ENCODE peak calls at places on chromosome 17, in five cellular contexts. Q is left ventricle myocardium inferior, Z is HCT116, Y is endothelial cell of umbilical vein, C is transverse colon. V is an unnamed sample.

GRCh38 chr17:29207986-29208385 is 27.8 kb upstream of the MYO18A start:
- DNase-seq in Q (no peak), Z (no peak), C (no peak), Y (no peak), V (no peak)

GRCh38 chr17:64180089-64180488 is 50.1 kb upstream of the ERN1 start:
- DNase-seq in C (no peak), Y (peak; percentile 88), Z (no peak), Q (no peak), V (no peak)

GRCh38 chr17:48907713-48908046 is 527 bp upstream of the UBE2Z start:
- DNase-seq in Q (no peak), Z (no peak), Y (no peak), C (no peak), V (no peak)

GRCh38 chr17:61414141-61414935 is 14.7 kb downstream of the TBX2 start:
- DNase-seq in Q (no peak), Y (no peak), C (no peak), Z (no peak), V (no peak)

GRCh38 chr17:6752068-6752909 is 3.6 kb upstream of the XAF1 start:
- DNase-seq in Q (no peak), Z (no peak), Y (peak; percentile 96), C (peak; percentile 23), V (peak; percentile 72)

GRCh38 chr17:4827399-4827798 is 5.7 kb upstream of the MINK1 start:
- DNase-seq in Y (no peak), Z (no peak), Q (no peak), C (no peak), V (no peak)

GRCh38 chr17:8698142-8699050 is 46.2 kb downstream of the CCDC42 start:
- DNase-seq in C (peak; percentile 15), Y (peak; percentile 63), Z (no peak), Q (peak; percentile 50), V (peak; percentile 43)

GRCh38 chr17:12737740-12738469 is 51.4 kb upstream of the ARHGAP44 start:
- DNase-seq in Z (no peak), Q (no peak), C (no peak), Y (no peak), V (no peak)

GRCh38 chr17:74452841-74453661 is 13.4 kb upstream of the CD300A start:
- DNase-seq in Y (no peak), Q (no peak), Z (no peak), C (no peak), V (peak; percentile 46)

GRCh38 chr17:3004925-3005324 is 58.5 kb downstream of the OR1D5 start:
- DNase-seq in Q (no peak), C (no peak), Y (no peak), Z (no peak), V (peak; percentile 37)

GRCh38 chr17:67258836-67259468 is 14.0 kb upstream of the HELZ start:
- DNase-seq in C (peak; percentile 23), Q (no peak), Y (no peak), Z (no peak), V (no peak)

GRCh38 chr17:29682987-29683386 is 60.3 kb upstream of the CORO6 start:
- DNase-seq in C (no peak), Y (peak; percentile 85), Q (no peak), Z (no peak), V (no peak)

GRCh38 chr17:64661981-64662773 is at the start of gene SMURF2:
- DNase-seq in Z (no peak), Y (peak; percentile 68), C (peak; percentile 85), Q (peak; percentile 79), V (peak; percentile 82)

GRCh38 chr17:8581002-8581658 is 49.4 kb downstream of the MYH10 start:
- DNase-seq in C (no peak), Q (no peak), Z (no peak), Y (no peak), V (no peak)

GRCh38 chr17:78390241-78391050 is 12.0 kb downstream of the PGS1 start:
- DNase-seq in Q (no peak), C (no peak), Y (no peak), Z (no peak), V (no peak)

GRCh38 chr17:41026668-41027471 is at the start of gene KRTAP1-5:
- DNase-seq in C (no peak), Y (no peak), Q (no peak), Z (no peak), V (no peak)

GRCh38 chr17:75693500-75694481 is 26.7 kb downstream of the SAP30BP start:
- DNase-seq in Y (peak; percentile 78), C (peak; percentile 63), Z (peak; percentile 76), Q (peak; percentile 82), V (peak; percentile 80)

GRCh38 chr17:32021618-32021955 is 14.4 kb downstream of the LRRC37B start:
- DNase-seq in Y (no peak), Z (no peak), C (no peak), Q (no peak), V (no peak)

GRCh38 chr17:48795444-48796162 is 21.4 kb downstream of the TTLL6 start:
- DNase-seq in Y (no peak), Q (no peak), C (peak; percentile 45), Z (peak; percentile 36), V (peak; percentile 48)

GRCh38 chr17:7317161-7317803 is 2.1 kb upstream of the GPS2 start:
- DNase-seq in Q (no peak), C (no peak), Z (no peak), Y (no peak), V (no peak)

GRCh38 chr17:3724373-3725077 is 822 bp downstream of the HASPIN start:
- DNase-seq in Y (peak; percentile 23), Q (no peak), Z (no peak), C (no peak), V (no peak)

GRCh38 chr17:28641579-28641978 is 3.4 kb downstream of the BLTP2 start:
- DNase-seq in Q (no peak), Y (no peak), C (no peak), Z (no peak), V (no peak)

GRCh38 chr17:6494239-6494941 is 50.1 kb downstream of the PIMREG start:
- DNase-seq in Q (no peak), Z (no peak), Y (no peak), C (peak; percentile 48), V (no peak)

GRCh38 chr17:42843358-42843934 is 934 bp upstream of the AOC2 start:
- DNase-seq in C (no peak), Q (no peak), Y (peak; percentile 69), Z (peak; percentile 51), V (peak; percentile 60)

GRCh38 chr17:42182927-42183734 is 2.1 kb downstream of the HCRT start:
- DNase-seq in Q (no peak), C (no peak), Y (peak; percentile 21), Z (no peak), V (no peak)

GRCh38 chr17:44233582-44233981 is 14.1 kb upstream of the UBTF start:
- DNase-seq in C (no peak), Z (no peak), Y (no peak), Q (no peak), V (no peak)

GRCh38 chr17:38864636-38865398 is 5.0 kb upstream of the LASP1 start:
- DNase-seq in C (no peak), Z (no peak), Y (peak; percentile 34), Q (no peak), V (no peak)

GRCh38 chr17:38568845-38569510 is 36.8 kb downstream of the SRCIN1 start:
- DNase-seq in Q (no peak), Z (no peak), C (no peak), Y (no peak), V (no peak)

GRCh38 chr17:69540356-69540755 is 125.9 kb downstream of the MAP2K6 start:
- DNase-seq in Z (no peak), Q (no peak), Y (no peak), C (no peak), V (no peak)

GRCh38 chr17:55458977-55459376 is 37.3 kb upstream of the MMD start:
- DNase-seq in Y (peak; percentile 16), Q (no peak), C (no peak), Z (peak; percentile 49), V (no peak)

GRCh38 chr17:74432484-74433391 is 850 bp downstream of the GPRC5C start:
- DNase-seq in Y (no peak), C (no peak), Z (no peak), Q (no peak), V (no peak)

GRCh38 chr17:40015005-40015997 is at the start of gene CSF3:
- DNase-seq in Y (peak; percentile 31), Z (no peak), C (peak; percentile 62), Q (no peak), V (peak; percentile 55)

GRCh38 chr17:79888009-79888540 is 48.8 kb upstream of the CBX4 start:
- DNase-seq in C (no peak), Z (no peak), Q (no peak), Y (no peak), V (no peak)
- H3K27me3 ChIP-seq in C (peaks cover 47% of the 10 kb centered on the region), Z (peaks cover 16% of the 10 kb centered on the region), Q (peaks cover 96% of the 10 kb centered on the region), Y (peaks cover 6% of the 10 kb centered on the region), V (no peaks in the 10 kb centered on the region)

GRCh38 chr17:871731-872517 is 89.8 kb downstream of the MRM3 start:
- DNase-seq in Z (no peak), Y (no peak), C (no peak), Q (no peak), V (no peak)
- H3K27me3 ChIP-seq in Z (no peaks in the 10 kb centered on the region), Y (no peaks in the 10 kb centered on the region), C (no peaks in the 10 kb centered on the region), Q (no peaks in the 10 kb centered on the region), V (no peaks in the 10 kb centered on the region)

DNA sequence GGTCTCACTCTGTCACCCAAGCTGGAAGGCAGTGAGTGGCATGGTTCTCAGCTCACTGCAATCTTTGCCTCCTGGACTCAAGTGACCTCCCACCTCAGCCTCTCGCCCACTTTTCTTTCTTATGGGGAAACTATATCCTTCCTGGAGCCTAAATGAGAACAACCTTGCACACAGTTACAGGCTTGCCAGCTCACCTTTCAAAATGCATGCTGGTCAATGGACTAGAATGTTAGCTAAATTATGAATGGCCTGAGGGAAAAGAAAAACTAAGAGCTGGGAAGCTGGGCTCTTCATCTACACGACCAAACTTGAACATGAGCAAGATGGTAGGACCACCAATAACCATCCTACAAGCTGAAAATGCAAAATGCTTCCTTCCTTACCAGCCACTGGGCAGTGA is 10.6 kb upstream of the LHX1 start:
- DNase-seq in Y (no peak), Q (no peak), C (no peak), Z (no peak), V (no peak)
- H3K27me3 ChIP-seq in Y (peaks cover 62% of the 10 kb centered on the region), Q (peaks cover 100% of the 10 kb centered on the region), C (peaks cover 79% of the 10 kb centered on the region), Z (no peaks in the 10 kb centered on the region), V (no peaks in the 10 kb centered on the region)

GRCh38 chr17:58119491-58119890 is 28.7 kb upstream of the OR4D1 start:
- DNase-seq in Y (no peak), C (no peak), Q (no peak), Z (no peak), V (no peak)

GRCh38 chr17:58117382-58117781 is 30.8 kb upstream of the OR4D1 start:
- DNase-seq in Z (no peak), C (no peak), Y (no peak), Q (no peak), V (no peak)

GRCh38 chr17:58120195-58120822 is 27.9 kb upstream of the OR4D1 start:
- DNase-seq in C (peak; percentile 16), Z (peak; percentile 33), Y (peak; percentile 59), Q (no peak), V (peak; percentile 64)

GRCh38 chr17:58127846-58128245 is 20.3 kb upstream of the OR4D1 start:
- DNase-seq in Y (no peak), Z (no peak), C (no peak), Q (no peak), V (no peak)

GRCh38 chr17:58121925-58122324 is 26.3 kb upstream of the OR4D1 start:
- DNase-seq in Y (no peak), C (no peak), Q (no peak), Z (peak; percentile 59), V (no peak)
- H3K27me3 ChIP-seq in Y (no peaks in the 10 kb centered on the region), C (peaks cover 4% of the 10 kb centered on the region), Q (peaks cover 34% of the 10 kb centered on the region), Z (peaks cover 31% of the 10 kb centered on the region), V (no peaks in the 10 kb centered on the region)